ENCODE peak calls at places on chromosomes 7 and 10, in four cellular contexts. H is endodermal cell, E is GM13977, C is fibroblast of mammary gland. G is an unnamed sample.

GRCh38 chr7:2637505-2638223 is 5.9 kb downstream of the TTYH3 start:
- DNase-seq in E (peak; percentile 59), C (no peak), H (no peak), G (no peak)

GRCh38 chr10:31728698-31729224 is 199.9 kb downstream of the ARHGAP12 start:
- DNase-seq in E (no peak), H (no peak), C (no peak), G (no peak)

GRCh38 chr10:62244785-62245595 is 23.7 kb downstream of the RTKN2 start:
- DNase-seq in H (no peak), E (peak; percentile 30), C (peak; percentile 84), G (no peak)

GRCh38 chr7:44764665-44765578 is 16.3 kb downstream of the ZMIZ2 start:
- DNase-seq in C (no peak), H (peak; percentile 50), E (peak; percentile 23), G (no peak)

GRCh38 chr10:52011113-52011512 is 303.0 kb upstream of the DKK1 start:
- DNase-seq in E (no peak), H (no peak), C (no peak), G (no peak)

GRCh38 chr7:117190746-117191435 is 132.0 kb downstream of the WNT2 start:
- DNase-seq in C (no peak), E (no peak), H (no peak), G (no peak)

GRCh38 chr10:22427101-22427500 is 81.8 kb downstream of the SPAG6 start:
- DNase-seq in E (no peak), C (peak; percentile 95), H (peak; percentile 60), G (no peak)

GRCh38 chr7:157906583-157906982 is 569.8 kb downstream of the DNAJB6 start:
- DNase-seq in E (no peak), C (no peak), H (no peak), G (no peak)

GRCh38 chr7:150390206-150390605 is 11.1 kb downstream of the ZNF775 start:
- DNase-seq in C (peak; percentile 69), E (no peak), H (no peak), G (no peak)

GRCh38 chr7:24831240-24831639 is 74.0 kb upstream of the GSDME start:
- DNase-seq in C (peak; percentile 81), E (no peak), H (no peak), G (no peak)

GRCh38 chr7:142485617-142486226 is 227.9 kb upstream of the PRSS58 start:
- DNase-seq in E (no peak), H (peak; percentile 76), C (no peak), G (peak; percentile 63)

GRCh38 chr7:102393467-102393866 is 2.7 kb upstream of the PRKRIP1 start:
- DNase-seq in C (no peak), E (no peak), H (no peak), G (no peak)

G was measured in WTC11.